ENCODE peak calls at places on chromosomes 16 and 17, in five cellular contexts. P is NCI-H774; I is effector memory CD4-positive, alpha-beta T cell; C is HT-29; V is fibroblast of the conjunctiva. R is an unnamed sample.

GRCh38 chr16:3235856-3236669 is 1.1 kb upstream of the ZNF200 start:
- DNase-seq in P (no peak), I (peak), C (no peak), V (no peak), R (no peak)

GRCh38 chr17:17382901-17383300 is 79.7 kb downstream of the NT5M start:
- DNase-seq in P (no peak), I (no peak), C (no peak), V (no peak), R (no peak)

GRCh38 chr17:76365256-76365903 is 11.7 kb upstream of the PRPSAP1 start:
- DNase-seq in P (no peak), I (no peak), C (peak), V (no peak), R (no peak)

GRCh38 chr16:4260360-4260759 is 12.5 kb downstream of the TFAP4 start:
- DNase-seq in P (peak), I (no peak), C (peak), V (no peak), R (no peak)

GRCh38 chr16:16112450-16113053 is 110.7 kb downstream of the ABCC6 start:
- DNase-seq in P (no peak), I (no peak), C (no peak), V (no peak), R (no peak)

GRCh38 chr17:54494731-54495715 is 405.6 kb upstream of the TOM1L1 start:
- DNase-seq in P (no peak), I (no peak), C (no peak), V (no peak), R (peak)

GRCh38 chr17:57468932-57469775 is 212.8 kb downstream of the MSI2 start:
- DNase-seq in P (peak), I (no peak), C (no peak), V (no peak), R (no peak)

GRCh38 chr17:3695129-3695722 is 729 bp downstream of the P2RX5 start:
- DNase-seq in P (no peak), I (no peak), C (no peak), V (no peak), R (no peak)